ENCODE peak calls at places on chromosomes 16 and 17, in nine cellular contexts. One of them, this sample, is unnamed.
A peak's percentile ranks its signal among the peaks of the same experiment; 100 is the strongest.

GRCh38 chr17:80640379-80641071 is 95.9 kb downstream of the RPTOR start:
- DNase-seq in AG09319: no peak
- DNase-seq in GM19239: no peak
- DNase-seq in left ventricle myocardium inferior: no peak
- DNase-seq in GF-D8: no peak
- DNase-seq in HS-27A: no peak
- DNase-seq in heart right ventricle: no peak
- DNase-seq in stimulated activated CD4-positive, alpha-beta T cell treated with anti-CD3 and anti-CD28 coated beads, TNF-alpha, amount 100 ng/mL, for 24 hours: no peak
- DNase-seq in skeletal muscle cell: no peak
- DNase-seq in this sample: no peak

GRCh38 chr16:66299349-66299748 is 67.1 kb upstream of the CDH5 start:
- DNase-seq in AG09319: no peak
- DNase-seq in GM19239: no peak
- DNase-seq in left ventricle myocardium inferior: no peak
- DNase-seq in GF-D8: no peak
- DNase-seq in HS-27A: no peak
- DNase-seq in heart right ventricle: no peak
- DNase-seq in stimulated activated CD4-positive, alpha-beta T cell treated with anti-CD3 and anti-CD28 coated beads, TNF-alpha, amount 100 ng/mL, for 24 hours: no peak
- DNase-seq in skeletal muscle cell: no peak
- DNase-seq in this sample: no peak

GRCh38 chr16:74078877-74079586 is 217.6 kb upstream of the PSMD7 start:
- DNase-seq in AG09319: no peak
- DNase-seq in GM19239: no peak
- DNase-seq in left ventricle myocardium inferior: no peak
- DNase-seq in GF-D8: no peak
- DNase-seq in HS-27A: no peak
- DNase-seq in heart right ventricle: no peak
- DNase-seq in stimulated activated CD4-positive, alpha-beta T cell treated with anti-CD3 and anti-CD28 coated beads, TNF-alpha, amount 100 ng/mL, for 24 hours: no peak
- DNase-seq in skeletal muscle cell: no peak
- DNase-seq in this sample: no peak

GRCh38 chr16:54422569-54422978 is 136.0 kb upstream of the IRX3 start:
- DNase-seq in AG09319: no peak
- DNase-seq in GM19239: no peak
- DNase-seq in left ventricle myocardium inferior: no peak
- DNase-seq in GF-D8: no peak
- DNase-seq in HS-27A: no peak
- DNase-seq in heart right ventricle: no peak
- DNase-seq in stimulated activated CD4-positive, alpha-beta T cell treated with anti-CD3 and anti-CD28 coated beads, TNF-alpha, amount 100 ng/mL, for 24 hours: no peak
- DNase-seq in skeletal muscle cell: no peak
- DNase-seq in this sample: no peak

GRCh38 chr17:81794509-81794908 is 9.4 kb upstream of the GCGR start:
- DNase-seq in AG09319: no peak
- DNase-seq in GM19239: no peak
- DNase-seq in left ventricle myocardium inferior: no peak
- DNase-seq in GF-D8: peak; percentile 6
- DNase-seq in HS-27A: no peak
- DNase-seq in heart right ventricle: no peak
- DNase-seq in stimulated activated CD4-positive, alpha-beta T cell treated with anti-CD3 and anti-CD28 coated beads, TNF-alpha, amount 100 ng/mL, for 24 hours: no peak
- DNase-seq in skeletal muscle cell: no peak
- DNase-seq in this sample: no peak

GRCh38 chr16:75198135-75198600 is 8.8 kb downstream of the CTRB2 start:
- DNase-seq in AG09319: peak; percentile 58
- DNase-seq in GM19239: no peak
- DNase-seq in left ventricle myocardium inferior: no peak
- DNase-seq in GF-D8: no peak
- DNase-seq in HS-27A: no peak
- DNase-seq in heart right ventricle: no peak
- DNase-seq in stimulated activated CD4-positive, alpha-beta T cell treated with anti-CD3 and anti-CD28 coated beads, TNF-alpha, amount 100 ng/mL, for 24 hours: no peak
- DNase-seq in skeletal muscle cell: no peak
- DNase-seq in this sample: no peak

GRCh38 chr17:49742256-49742655 is 21.7 kb downstream of the FAM117A start:
- DNase-seq in AG09319: no peak
- DNase-seq in GM19239: no peak
- DNase-seq in left ventricle myocardium inferior: no peak
- DNase-seq in GF-D8: peak; percentile 82
- DNase-seq in HS-27A: no peak
- DNase-seq in heart right ventricle: no peak
- DNase-seq in stimulated activated CD4-positive, alpha-beta T cell treated with anti-CD3 and anti-CD28 coated beads, TNF-alpha, amount 100 ng/mL, for 24 hours: no peak
- DNase-seq in skeletal muscle cell: no peak
- DNase-seq in this sample: no peak

GRCh38 chr17:48427598-48427997 is 2.4 kb downstream of the SKAP1 start:
- DNase-seq in AG09319: no peak
- DNase-seq in GM19239: peak; percentile 69
- DNase-seq in left ventricle myocardium inferior: no peak
- DNase-seq in GF-D8: no peak
- DNase-seq in HS-27A: no peak
- DNase-seq in heart right ventricle: no peak
- DNase-seq in stimulated activated CD4-positive, alpha-beta T cell treated with anti-CD3 and anti-CD28 coated beads, TNF-alpha, amount 100 ng/mL, for 24 hours: peak; percentile 53
- DNase-seq in skeletal muscle cell: no peak
- DNase-seq in this sample: no peak

GRCh38 chr17:9926150-9926804 is 21.2 kb upstream of the RCVRN start:
- DNase-seq in AG09319: no peak
- DNase-seq in GM19239: no peak
- DNase-seq in left ventricle myocardium inferior: peak; percentile 6
- DNase-seq in GF-D8: no peak
- DNase-seq in HS-27A: no peak
- DNase-seq in heart right ventricle: no peak
- DNase-seq in stimulated activated CD4-positive, alpha-beta T cell treated with anti-CD3 and anti-CD28 coated beads, TNF-alpha, amount 100 ng/mL, for 24 hours: no peak
- DNase-seq in skeletal muscle cell: no peak
- DNase-seq in this sample: no peak

GRCh38 chr17:7308625-7309433 is 1.4 kb downstream of the EIF5A start:
- DNase-seq in AG09319: no peak
- DNase-seq in GM19239: peak; percentile 59
- DNase-seq in left ventricle myocardium inferior: peak; percentile 63
- DNase-seq in GF-D8: peak; percentile 16
- DNase-seq in HS-27A: no peak
- DNase-seq in heart right ventricle: peak; percentile 86
- DNase-seq in stimulated activated CD4-positive, alpha-beta T cell treated with anti-CD3 and anti-CD28 coated beads, TNF-alpha, amount 100 ng/mL, for 24 hours: peak; percentile 72
- DNase-seq in skeletal muscle cell: no peak
- DNase-seq in this sample: peak; percentile 67

GRCh38 chr17:44203731-44204452 is 4.2 kb upstream of the ATXN7L3 start:
- DNase-seq in AG09319: no peak
- DNase-seq in GM19239: no peak
- DNase-seq in left ventricle myocardium inferior: no peak
- DNase-seq in GF-D8: peak; percentile 67
- DNase-seq in HS-27A: no peak
- DNase-seq in heart right ventricle: no peak
- DNase-seq in stimulated activated CD4-positive, alpha-beta T cell treated with anti-CD3 and anti-CD28 coated beads, TNF-alpha, amount 100 ng/mL, for 24 hours: no peak
- DNase-seq in skeletal muscle cell: no peak
- DNase-seq in this sample: no peak

GRCh38 chr17:56597495-56597990 is 4.0 kb downstream of the NOG start:
- DNase-seq in AG09319: no peak
- DNase-seq in GM19239: no peak
- DNase-seq in left ventricle myocardium inferior: no peak
- DNase-seq in GF-D8: no peak
- DNase-seq in HS-27A: peak; percentile 27
- DNase-seq in heart right ventricle: no peak
- DNase-seq in stimulated activated CD4-positive, alpha-beta T cell treated with anti-CD3 and anti-CD28 coated beads, TNF-alpha, amount 100 ng/mL, for 24 hours: no peak
- DNase-seq in skeletal muscle cell: no peak
- DNase-seq in this sample: no peak

GRCh38 chr17:72953621-72954020 is 138.9 kb downstream of the SLC39A11 start:
- DNase-seq in AG09319: no peak
- DNase-seq in GM19239: no peak
- DNase-seq in left ventricle myocardium inferior: no peak
- DNase-seq in GF-D8: no peak
- DNase-seq in HS-27A: no peak
- DNase-seq in heart right ventricle: no peak
- DNase-seq in stimulated activated CD4-positive, alpha-beta T cell treated with anti-CD3 and anti-CD28 coated beads, TNF-alpha, amount 100 ng/mL, for 24 hours: no peak
- DNase-seq in skeletal muscle cell: no peak
- DNase-seq in this sample: no peak

GRCh38 chr16:12096162-12096781 is 119.7 kb downstream of the SNX29 start:
- DNase-seq in AG09319: no peak
- DNase-seq in GM19239: no peak
- DNase-seq in left ventricle myocardium inferior: no peak
- DNase-seq in GF-D8: no peak
- DNase-seq in HS-27A: no peak
- DNase-seq in heart right ventricle: no peak
- DNase-seq in stimulated activated CD4-positive, alpha-beta T cell treated with anti-CD3 and anti-CD28 coated beads, TNF-alpha, amount 100 ng/mL, for 24 hours: no peak
- DNase-seq in skeletal muscle cell: no peak
- DNase-seq in this sample: no peak

GRCh38 chr17:78896091-78896833 is 6.7 kb downstream of the CEP295NL start:
- DNase-seq in AG09319: no peak
- DNase-seq in GM19239: no peak
- DNase-seq in left ventricle myocardium inferior: no peak
- DNase-seq in GF-D8: no peak
- DNase-seq in HS-27A: no peak
- DNase-seq in heart right ventricle: no peak
- DNase-seq in stimulated activated CD4-positive, alpha-beta T cell treated with anti-CD3 and anti-CD28 coated beads, TNF-alpha, amount 100 ng/mL, for 24 hours: no peak
- DNase-seq in skeletal muscle cell: no peak
- DNase-seq in this sample: no peak

GRCh38 chr17:77961741-77962140 is 3.2 kb downstream of the TNRC6C start:
- DNase-seq in AG09319: no peak
- DNase-seq in GM19239: no peak
- DNase-seq in left ventricle myocardium inferior: no peak
- DNase-seq in GF-D8: no peak
- DNase-seq in HS-27A: no peak
- DNase-seq in heart right ventricle: no peak
- DNase-seq in stimulated activated CD4-positive, alpha-beta T cell treated with anti-CD3 and anti-CD28 coated beads, TNF-alpha, amount 100 ng/mL, for 24 hours: no peak
- DNase-seq in skeletal muscle cell: no peak
- DNase-seq in this sample: no peak

GRCh38 chr16:15856901-15857778 is at the start of gene MYH11:
- DNase-seq in AG09319: no peak
- DNase-seq in GM19239: no peak
- DNase-seq in left ventricle myocardium inferior: no peak
- DNase-seq in GF-D8: no peak
- DNase-seq in HS-27A: no peak
- DNase-seq in heart right ventricle: no peak
- DNase-seq in stimulated activated CD4-positive, alpha-beta T cell treated with anti-CD3 and anti-CD28 coated beads, TNF-alpha, amount 100 ng/mL, for 24 hours: no peak
- DNase-seq in skeletal muscle cell: no peak
- DNase-seq in this sample: no peak

GRCh38 chr17:78416311-78416711 is 37.9 kb downstream of the PGS1 start:
- DNase-seq in AG09319: no peak
- DNase-seq in GM19239: no peak
- DNase-seq in left ventricle myocardium inferior: no peak
- DNase-seq in GF-D8: no peak
- DNase-seq in HS-27A: no peak
- DNase-seq in heart right ventricle: no peak
- DNase-seq in stimulated activated CD4-positive, alpha-beta T cell treated with anti-CD3 and anti-CD28 coated beads, TNF-alpha, amount 100 ng/mL, for 24 hours: no peak
- DNase-seq in skeletal muscle cell: no peak
- DNase-seq in this sample: no peak

GRCh38 chr16:10552998-10553491 is 27.4 kb downstream of the EMP2 start:
- DNase-seq in AG09319: no peak
- DNase-seq in GM19239: peak; percentile 85
- DNase-seq in left ventricle myocardium inferior: peak; percentile 64
- DNase-seq in GF-D8: no peak
- DNase-seq in HS-27A: no peak
- DNase-seq in heart right ventricle: peak; percentile 76
- DNase-seq in stimulated activated CD4-positive, alpha-beta T cell treated with anti-CD3 and anti-CD28 coated beads, TNF-alpha, amount 100 ng/mL, for 24 hours: peak; percentile 11
- DNase-seq in skeletal muscle cell: no peak
- DNase-seq in this sample: peak; percentile 49

GRCh38 chr17:71402007-71402406 is 718.8 kb upstream of the SOX9 start:
- DNase-seq in AG09319: no peak
- DNase-seq in GM19239: no peak
- DNase-seq in left ventricle myocardium inferior: no peak
- DNase-seq in GF-D8: no peak
- DNase-seq in HS-27A: no peak
- DNase-seq in heart right ventricle: no peak
- DNase-seq in stimulated activated CD4-positive, alpha-beta T cell treated with anti-CD3 and anti-CD28 coated beads, TNF-alpha, amount 100 ng/mL, for 24 hours: no peak
- DNase-seq in skeletal muscle cell: no peak
- DNase-seq in this sample: no peak

GRCh38 chr17:50118828-50119218 is 11.1 kb downstream of the SAMD14 start:
- DNase-seq in AG09319: no peak
- DNase-seq in GM19239: no peak
- DNase-seq in left ventricle myocardium inferior: no peak
- DNase-seq in GF-D8: no peak
- DNase-seq in HS-27A: no peak
- DNase-seq in heart right ventricle: no peak
- DNase-seq in stimulated activated CD4-positive, alpha-beta T cell treated with anti-CD3 and anti-CD28 coated beads, TNF-alpha, amount 100 ng/mL, for 24 hours: no peak
- DNase-seq in skeletal muscle cell: no peak
- DNase-seq in this sample: no peak

GRCh38 chr17:55005520-55005919 is 37.0 kb downstream of the STXBP4 start:
- DNase-seq in AG09319: no peak
- DNase-seq in GM19239: peak; percentile 1
- DNase-seq in left ventricle myocardium inferior: no peak
- DNase-seq in GF-D8: no peak
- DNase-seq in HS-27A: peak; percentile 12
- DNase-seq in heart right ventricle: no peak
- DNase-seq in stimulated activated CD4-positive, alpha-beta T cell treated with anti-CD3 and anti-CD28 coated beads, TNF-alpha, amount 100 ng/mL, for 24 hours: no peak
- DNase-seq in skeletal muscle cell: no peak
- DNase-seq in this sample: no peak

GRCh38 chr17:52383493-52384100 is 225.1 kb upstream of the CA10 start:
- DNase-seq in AG09319: no peak
- DNase-seq in GM19239: no peak
- DNase-seq in left ventricle myocardium inferior: no peak
- DNase-seq in GF-D8: peak; percentile 1
- DNase-seq in HS-27A: no peak
- DNase-seq in heart right ventricle: peak; percentile 39
- DNase-seq in stimulated activated CD4-positive, alpha-beta T cell treated with anti-CD3 and anti-CD28 coated beads, TNF-alpha, amount 100 ng/mL, for 24 hours: no peak
- DNase-seq in skeletal muscle cell: no peak
- DNase-seq in this sample: no peak

GRCh38 chr16:14405611-14406537 is 224.2 kb downstream of the PARN start:
- DNase-seq in AG09319: no peak
- DNase-seq in GM19239: peak; percentile 32
- DNase-seq in left ventricle myocardium inferior: no peak
- DNase-seq in GF-D8: no peak
- DNase-seq in HS-27A: no peak
- DNase-seq in heart right ventricle: no peak
- DNase-seq in stimulated activated CD4-positive, alpha-beta T cell treated with anti-CD3 and anti-CD28 coated beads, TNF-alpha, amount 100 ng/mL, for 24 hours: no peak
- DNase-seq in skeletal muscle cell: no peak
- DNase-seq in this sample: peak; percentile 77

GRCh38 chr16:84548971-84549844 is 44.7 kb upstream of the MEAK7 start:
- DNase-seq in AG09319: no peak
- DNase-seq in GM19239: no peak
- DNase-seq in left ventricle myocardium inferior: no peak
- DNase-seq in GF-D8: no peak
- DNase-seq in HS-27A: no peak
- DNase-seq in heart right ventricle: peak; percentile 17
- DNase-seq in stimulated activated CD4-positive, alpha-beta T cell treated with anti-CD3 and anti-CD28 coated beads, TNF-alpha, amount 100 ng/mL, for 24 hours: peak; percentile 18
- DNase-seq in skeletal muscle cell: no peak
- DNase-seq in this sample: no peak

GRCh38 chr17:21299981-21300600 is 15.6 kb downstream of the MAP2K3 start:
- DNase-seq in AG09319: no peak
- DNase-seq in GM19239: no peak
- DNase-seq in left ventricle myocardium inferior: no peak
- DNase-seq in GF-D8: no peak
- DNase-seq in HS-27A: no peak
- DNase-seq in heart right ventricle: no peak
- DNase-seq in stimulated activated CD4-positive, alpha-beta T cell treated with anti-CD3 and anti-CD28 coated beads, TNF-alpha, amount 100 ng/mL, for 24 hours: no peak
- DNase-seq in skeletal muscle cell: no peak
- DNase-seq in this sample: no peak

GRCh38 chr17:40371261-40371929 is 6.9 kb upstream of the GJD3 start:
- DNase-seq in AG09319: no peak
- DNase-seq in GM19239: no peak
- DNase-seq in left ventricle myocardium inferior: no peak
- DNase-seq in GF-D8: no peak
- DNase-seq in HS-27A: no peak
- DNase-seq in heart right ventricle: no peak
- DNase-seq in stimulated activated CD4-positive, alpha-beta T cell treated with anti-CD3 and anti-CD28 coated beads, TNF-alpha, amount 100 ng/mL, for 24 hours: no peak
- DNase-seq in skeletal muscle cell: no peak
- DNase-seq in this sample: no peak

GRCh38 chr16:79843145-79843544 is 242.6 kb upstream of the MAF start:
- DNase-seq in AG09319: no peak
- DNase-seq in GM19239: no peak
- DNase-seq in left ventricle myocardium inferior: no peak
- DNase-seq in GF-D8: no peak
- DNase-seq in HS-27A: no peak
- DNase-seq in heart right ventricle: no peak
- DNase-seq in stimulated activated CD4-positive, alpha-beta T cell treated with anti-CD3 and anti-CD28 coated beads, TNF-alpha, amount 100 ng/mL, for 24 hours: no peak
- DNase-seq in skeletal muscle cell: no peak
- DNase-seq in this sample: no peak

GRCh38 chr16:31253642-31254045 is 6.1 kb upstream of the ITGAM start:
- DNase-seq in AG09319: no peak
- DNase-seq in GM19239: no peak
- DNase-seq in left ventricle myocardium inferior: peak; percentile 20
- DNase-seq in GF-D8: peak; percentile 94
- DNase-seq in HS-27A: no peak
- DNase-seq in heart right ventricle: peak; percentile 14
- DNase-seq in stimulated activated CD4-positive, alpha-beta T cell treated with anti-CD3 and anti-CD28 coated beads, TNF-alpha, amount 100 ng/mL, for 24 hours: no peak
- DNase-seq in skeletal muscle cell: no peak
- DNase-seq in this sample: no peak

GRCh38 chr16:48385272-48385953 is at the start of gene SIAH1:
- DNase-seq in AG09319: peak; percentile 49
- DNase-seq in GM19239: peak; percentile 95
- DNase-seq in left ventricle myocardium inferior: peak; percentile 87
- DNase-seq in GF-D8: peak; percentile 34
- DNase-seq in HS-27A: no peak
- DNase-seq in heart right ventricle: peak; percentile 85
- DNase-seq in stimulated activated CD4-positive, alpha-beta T cell treated with anti-CD3 and anti-CD28 coated beads, TNF-alpha, amount 100 ng/mL, for 24 hours: peak; percentile 83
- DNase-seq in skeletal muscle cell: no peak
- DNase-seq in this sample: no peak

GRCh38 chr17:31631759-31632158 is 227.3 kb downstream of the COPRS start:
- DNase-seq in AG09319: no peak
- DNase-seq in GM19239: no peak
- DNase-seq in left ventricle myocardium inferior: no peak
- DNase-seq in GF-D8: no peak
- DNase-seq in HS-27A: no peak
- DNase-seq in heart right ventricle: no peak
- DNase-seq in stimulated activated CD4-positive, alpha-beta T cell treated with anti-CD3 and anti-CD28 coated beads, TNF-alpha, amount 100 ng/mL, for 24 hours: no peak
- DNase-seq in skeletal muscle cell: no peak
- DNase-seq in this sample: no peak